ENCODE peak calls at places on chromosomes 13 and 19, in ten cellular contexts. T is fibroblast of mammary gland, Q is HCT116, W is astrocyte of the spinal cord, N is lower leg skin, Y is uterus, S is brain microvascular endothelial cell, C is right atrium auricular region, P is GM12865, M is dorsolateral prefrontal cortex. F is an unnamed sample.

GRCh38 chr19:44512326-44513298 is 12.3 kb upstream of the ZNF180 start:
- DNase-seq in S (peak), T (peak), P (peak), C (no peak), N (peak), W (peak), Y (no peak), Q (peak), M (no peak), F (peak)

GRCh38 chr13:34730966-34731365 is 211.1 kb upstream of the NBEA start:
- DNase-seq in N (no peak), P (no peak), Q (no peak), M (no peak), C (no peak), S (no peak), W (no peak), Y (no peak), T (no peak), F (no peak)

GRCh38 chr19:10543420-10544241 is at the start of gene ATG4D:
- DNase-seq in W (peak), Q (peak), P (peak), S (peak), N (peak), C (no peak), M (peak), Y (peak), T (peak), F (peak)

GRCh38 chr13:41054919-41055619 is 6.2 kb upstream of the WBP4 start:
- DNase-seq in Q (no peak), S (no peak), N (no peak), Y (no peak), P (peak), T (no peak), W (no peak), M (no peak), C (no peak), F (no peak)

GRCh38 chr19:31070126-31070525 is 279.1 kb downstream of the TSHZ3 start:
- DNase-seq in S (no peak), P (no peak), T (no peak), C (no peak), M (no peak), Q (no peak), Y (no peak), N (no peak), W (no peak), F (no peak)

GRCh38 chr13:48255954-48256353 is 22.9 kb downstream of the ITM2B start:
- DNase-seq in C (no peak), W (peak), M (no peak), Q (no peak), N (no peak), T (peak), S (no peak), Y (no peak), P (no peak), F (no peak)

GRCh38 chr19:49430678-49431329 is 5.6 kb downstream of the GFY start:
- DNase-seq in M (no peak), Q (no peak), P (no peak), Y (no peak), W (no peak), S (no peak), C (no peak), T (no peak), N (no peak), F (no peak)

GRCh38 chr19:45767881-45768643 is 990 bp downstream of the SIX5 start:
- DNase-seq in N (peak), S (peak), T (peak), W (peak), C (peak), Y (peak), P (peak), Q (no peak), M (peak), F (peak)

GRCh38 chr13:79591493-79591892 is 110.5 kb downstream of the NDFIP2 start:
- DNase-seq in C (no peak), T (no peak), S (no peak), N (no peak), M (no peak), P (no peak), W (no peak), Q (no peak), Y (no peak), F (no peak)

GRCh38 chr19:1134431-1134830 is 30.6 kb downstream of the GPX4 start:
- DNase-seq in S (no peak), T (peak), N (no peak), C (no peak), W (no peak), M (no peak), P (no peak), Q (no peak), Y (no peak), F (peak)

GRCh38 chr13:82654851-82655517 is 1227.3 kb downstream of the SLITRK1 start:
- DNase-seq in Y (peak), W (peak), C (peak), M (no peak), N (peak), T (peak), Q (no peak), S (peak), P (no peak), F (peak)

GRCh38 chr19:21604941-21605548 is 99.6 kb downstream of the ZNF429 start:
- DNase-seq in S (no peak), M (no peak), N (no peak), T (no peak), Q (no peak), W (peak), C (no peak), P (no peak), Y (no peak), F (no peak)

GRCh38 chr13:113187905-113188595 is 20.4 kb downstream of the PCID2 start:
- DNase-seq in P (no peak), Y (no peak), W (peak), Q (no peak), C (no peak), M (no peak), S (peak), T (no peak), N (no peak), F (no peak)

GRCh38 chr13:110914293-110915056 is 394 bp downstream of the ANKRD10 start:
- DNase-seq in W (peak), M (peak), N (peak), C (peak), T (peak), P (peak), Y (peak), Q (no peak), S (peak), F (peak)

GRCh38 chr19:46975918-46976782 is 43.5 kb upstream of the NPAS1 start:
- DNase-seq in T (peak), S (peak), M (peak), P (no peak), Q (peak), Y (peak), C (peak), N (peak), W (peak), F (peak)

GRCh38 chr13:32642316-32642715 is 56.1 kb downstream of the PDS5B start:
- DNase-seq in W (no peak), T (no peak), Q (no peak), N (no peak), P (no peak), M (no peak), C (no peak), S (no peak), Y (no peak), F (no peak)

GRCh38 chr13:37427843-37428494 is 170.6 kb downstream of the POSTN start:
- DNase-seq in P (no peak), C (no peak), Y (no peak), Q (no peak), T (no peak), M (no peak), S (no peak), N (no peak), W (no peak), F (no peak)

GRCh38 chr13:20064128-20064527 is 96.7 kb downstream of the GJA3 start:
- DNase-seq in M (no peak), N (no peak), C (no peak), S (peak), Y (no peak), T (peak), Q (no peak), P (no peak), W (peak), F (peak)

GRCh38 chr13:41765813-41766212 is 195.1 kb downstream of the VWA8 start:
- DNase-seq in P (no peak), W (no peak), N (no peak), Y (no peak), S (no peak), Q (no peak), C (no peak), M (no peak), T (no peak), F (peak)

GRCh38 chr13:40116008-40116407 is 460.5 kb downstream of the COG6 start:
- DNase-seq in S (peak), C (peak), T (peak), P (peak), Y (peak), W (peak), Q (peak), N (peak), M (no peak), F (peak)

GRCh38 chr13:113862766-113863510 is 938 bp downstream of the GAS6 start:
- DNase-seq in N (peak), T (no peak), Q (no peak), M (no peak), Y (peak), P (peak), S (no peak), W (peak), C (no peak), F (peak)

GRCh38 chr13:110520431-110521295 is 40.9 kb downstream of the RAB20 start:
- DNase-seq in Y (peak), W (peak), C (peak), Q (no peak), T (peak), S (peak), M (peak), P (no peak), N (peak), F (peak)

GRCh38 chr13:99863789-99864626 is 107.6 kb downstream of the ZIC5 start:
- DNase-seq in S (no peak), T (no peak), C (no peak), Q (no peak), M (no peak), P (no peak), W (no peak), Y (no peak), N (no peak), F (no peak)

GRCh38 chr13:110714798-110715394 is 1.4 kb downstream of the ING1 start:
- DNase-seq in S (peak), Q (no peak), P (no peak), N (peak), T (peak), M (peak), W (peak), Y (peak), C (peak), F (peak)

DNA sequence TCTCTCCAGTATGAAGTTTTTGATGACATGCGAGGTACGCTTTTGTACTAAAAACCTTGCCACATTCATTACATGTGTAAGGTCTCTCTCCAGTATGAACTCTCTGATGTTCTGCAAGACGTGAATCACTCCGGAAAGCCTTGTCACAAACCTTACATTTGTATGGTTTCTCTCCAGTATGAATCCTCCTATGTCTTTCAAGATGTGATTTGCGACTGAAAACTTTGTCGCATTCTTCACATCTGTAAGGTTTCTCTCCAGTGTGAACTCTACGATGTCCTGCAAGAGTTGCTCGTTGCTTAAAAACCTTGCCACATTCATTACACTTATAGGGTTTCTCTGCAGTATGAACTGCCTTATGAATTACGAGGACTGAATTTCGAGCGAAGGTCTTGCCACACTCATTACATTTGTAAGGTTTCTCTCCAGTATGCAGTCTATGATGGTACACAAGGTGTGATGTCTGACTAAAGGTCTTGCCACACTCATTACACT is 16.5 kb downstream of the ZNF320 start:
- DNase-seq in T (no peak), C (no peak), Q (no peak), S (no peak), N (no peak), W (no peak), M (no peak), P (no peak), Y (no peak), F (no peak)
- H3K4me3 ChIP-seq in T (no peak), C (no peak), Q (no peak), S (no peak), N (no peak), W (no peak), M (no peak), P (no peak), Y (no peak), F (no peak)

GRCh38 chr13:73910733-73911132 is 223.5 kb downstream of the KLF12 start:
- DNase-seq in S (no peak), T (no peak), N (no peak), Q (no peak), W (no peak), Y (no peak), M (no peak), C (no peak), P (no peak), F (no peak)
- TF ChIP-seq CTCF in S (no peak), T (no peak), N (no peak), Q (no peak), W (no peak), Y (no peak), M (no peak), C (no peak), P (no peak), F (no peak)

GRCh38 chr19:32363632-32364031 is 18.2 kb downstream of the ZNF507 start:
- DNase-seq in Y (no peak), C (no peak), M (no peak), N (no peak), S (no peak), Q (no peak), T (no peak), W (no peak), P (no peak), F (no peak)

GRCh38 chr19:32362318-32362691 is 16.9 kb downstream of the ZNF507 start:
- DNase-seq in N (no peak), W (no peak), M (no peak), C (no peak), Y (no peak), Q (no peak), S (no peak), T (no peak), P (no peak), F (no peak)

GRCh38 chr19:32364040-32364439 is 18.6 kb downstream of the ZNF507 start:
- DNase-seq in N (no peak), T (no peak), Q (no peak), M (no peak), S (no peak), W (no peak), P (no peak), C (no peak), Y (no peak), F (no peak)

GRCh38 chr19:32361574-32362317 is 16.3 kb downstream of the ZNF507 start:
- DNase-seq in P (no peak), Q (no peak), M (no peak), S (no peak), Y (no peak), N (no peak), T (no peak), C (no peak), W (no peak), F (no peak)

DNA sequence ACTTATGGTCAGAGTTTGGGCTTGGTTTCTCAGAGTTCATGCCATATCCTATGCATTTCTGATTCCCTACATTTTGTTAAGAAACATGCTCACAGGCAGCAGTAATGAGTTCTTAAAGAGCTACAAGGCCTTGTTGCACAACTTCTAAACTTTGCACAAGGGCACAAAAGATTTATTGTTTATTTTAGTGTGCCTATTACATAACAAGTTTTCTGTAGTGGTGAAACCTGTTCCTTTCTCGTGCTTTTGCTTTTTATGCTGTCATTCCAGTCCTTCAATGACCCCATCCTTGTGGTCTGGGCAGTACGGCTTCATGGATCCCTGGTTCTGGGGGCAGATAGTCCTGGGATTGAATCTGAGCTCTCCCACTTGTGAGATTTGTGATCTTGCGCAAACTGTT is 17.8 kb downstream of the ZNF507 start:
- DNase-seq in W (no peak), P (no peak), T (no peak), Q (no peak), Y (no peak), C (no peak), N (no peak), M (no peak), S (no peak), F (peak)
- H3K4me3 ChIP-seq in W (no peak), P (no peak), T (no peak), Q (no peak), Y (no peak), C (no peak), N (no peak), M (no peak), S (no peak), F (no peak)

DNA sequence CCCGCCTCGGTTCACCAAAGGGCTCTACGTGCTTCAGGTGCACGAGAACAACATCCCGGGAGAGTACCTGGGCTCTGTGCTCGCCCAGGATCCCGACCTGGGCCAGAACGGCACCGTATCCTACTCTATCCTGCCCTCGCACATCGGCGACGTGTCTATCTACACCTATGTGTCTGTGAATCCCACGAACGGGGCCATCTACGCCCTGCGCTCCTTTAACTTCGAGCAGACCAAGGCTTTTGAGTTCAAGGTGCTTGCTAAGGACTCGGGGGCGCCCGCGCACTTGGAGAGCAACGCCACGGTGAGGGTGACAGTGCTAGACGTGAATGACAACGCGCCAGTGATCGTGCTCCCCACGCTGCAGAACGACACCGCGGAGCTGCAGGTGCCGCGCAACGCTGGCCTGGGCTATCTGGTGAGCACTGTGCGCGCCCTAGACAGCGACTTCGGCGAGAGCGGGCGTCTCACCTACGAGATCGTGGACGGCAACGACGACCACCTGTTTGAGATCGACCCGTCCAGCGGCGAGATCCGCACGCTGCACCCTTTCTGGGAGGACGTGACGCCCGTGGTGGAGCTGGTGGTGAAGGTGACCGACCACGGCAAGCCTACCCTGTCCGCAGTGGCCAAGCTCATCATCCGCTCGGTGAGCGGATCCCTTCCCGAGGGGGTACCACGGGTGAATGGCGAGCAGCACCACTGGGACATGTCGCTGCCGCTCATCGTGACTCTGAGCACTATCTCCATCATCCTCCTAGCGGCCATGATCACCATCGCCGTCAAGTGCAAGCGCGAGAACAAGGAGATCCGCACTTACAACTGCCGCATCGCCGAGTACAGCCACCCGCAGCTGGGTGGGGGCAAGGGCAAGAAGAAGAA is 2.6 kb downstream of the PCDH17 start:
- DNase-seq in M (peak), C (no peak), Y (no peak), P (no peak), T (no peak), W (no peak), S (no peak), Q (no peak), N (no peak), F (no peak)
- TF ChIP-seq CTCF in M (peak), C (no peak), Y (no peak), P (no peak), T (no peak), W (peak), S (peak), Q (no peak), N (no peak), F (no peak)

GRCh38 chr19:3810708-3811355 is 24.7 kb upstream of the MATK start:
- DNase-seq in Y (no peak), Q (no peak), T (no peak), M (no peak), W (no peak), S (no peak), N (no peak), C (no peak), P (no peak), F (no peak)
- H3K4me3 ChIP-seq in Y (no peak), Q (no peak), T (no peak), M (no peak), W (no peak), S (no peak), N (no peak), C (no peak), P (peak), F (no peak)